ENCODE peak calls at places on chromosome 15, in nine cellular contexts. P, N, C, V, S, Z, G, O and W are unnamed samples.

GRCh38 chr15:66007663-66008262 is 138.5 kb downstream of the RAB11A start:
- DNase-seq in C (no peak), S (no peak), G (no peak), O (no peak), N (no peak), Z (no peak), P (no peak), V (no peak), W (no peak)

GRCh38 chr15:48177383-48177874 is 666 bp downstream of the MYEF2 start:
- DNase-seq in V (peak; percentile 51), C (peak; percentile 4), P (peak; percentile 43), G (no peak), Z (peak; percentile 1), S (peak; percentile 19), O (no peak), N (peak; percentile 84), W (peak; percentile 7)

GRCh38 chr15:47673343-47673761 is 44.0 kb upstream of the SEMA6D start:
- DNase-seq in O (no peak), S (no peak), N (peak; percentile 61), Z (no peak), G (no peak), V (peak; percentile 10), C (no peak), P (no peak), W (no peak)

GRCh38 chr15:57306944-57307411 is 69.3 kb upstream of the CGNL1 start:
- DNase-seq in V (no peak), N (peak; percentile 19), P (no peak), Z (no peak), O (no peak), S (peak; percentile 18), C (no peak), G (no peak), W (no peak)

GRCh38 chr15:70049115-70049514 is 48.6 kb downstream of the TLE3 start:
- DNase-seq in O (no peak), C (no peak), P (no peak), N (no peak), Z (no peak), G (no peak), S (no peak), V (no peak), W (no peak)

GRCh38 chr15:92077353-92078080 is 224.0 kb downstream of the SLCO3A1 start:
- DNase-seq in G (peak; percentile 7), Z (peak; percentile 77), V (peak; percentile 85), C (peak; percentile 41), S (peak; percentile 65), P (peak; percentile 83), O (peak; percentile 79), N (peak; percentile 35), W (peak; percentile 70)

GRCh38 chr15:60395276-60396011 is 2.3 kb downstream of the ANXA2 start:
- DNase-seq in V (no peak), P (no peak), O (no peak), G (no peak), Z (no peak), N (peak; percentile 43), S (no peak), C (no peak), W (no peak)

GRCh38 chr15:85588657-85589056 is 206.1 kb downstream of the KLHL25 start:
- DNase-seq in G (no peak), O (no peak), P (no peak), V (peak; percentile 32), Z (no peak), C (no peak), N (no peak), S (no peak), W (no peak)

GRCh38 chr15:51051776-51052175 is 42.9 kb downstream of the TNFAIP8L3 start:
- DNase-seq in Z (peak; percentile 58), N (peak; percentile 66), S (no peak), P (peak; percentile 82), G (no peak), C (no peak), O (no peak), V (no peak), W (no peak)

GRCh38 chr15:27438403-27439375 is 467.7 kb downstream of the GABRG3 start:
- DNase-seq in G (no peak), O (no peak), N (no peak), Z (no peak), P (no peak), V (no peak), S (no peak), C (no peak), W (no peak)

GRCh38 chr15:87707076-87707475 is 549.5 kb downstream of the NTRK3 start:
- DNase-seq in N (no peak), V (no peak), Z (no peak), P (no peak), S (no peak), C (no peak), O (no peak), G (no peak), W (no peak)

GRCh38 chr15:81843226-81843625 is 202.6 kb downstream of the MEX3B start:
- DNase-seq in C (no peak), Z (no peak), V (no peak), P (no peak), S (no peak), N (no peak), O (no peak), G (no peak), W (no peak)

GRCh38 chr15:76932090-76932966 is 779 bp downstream of the RCN2 start:
- DNase-seq in S (no peak), O (no peak), Z (no peak), G (no peak), V (no peak), C (peak; percentile 3), N (peak; percentile 29), P (no peak), W (no peak)

GRCh38 chr15:92670625-92671024 is 15.1 kb upstream of the FAM174B start:
- DNase-seq in C (no peak), G (no peak), Z (no peak), S (no peak), P (no peak), N (no peak), V (no peak), O (no peak), W (no peak)

GRCh38 chr15:64653757-64654156 is 121.6 kb downstream of the RBPMS2 start:
- DNase-seq in V (no peak), S (no peak), P (no peak), G (no peak), C (no peak), Z (no peak), O (no peak), N (peak; percentile 51), W (no peak)